ENCODE peak calls at places on chromosomes 4 and X, in five cellular contexts. One of them, this sample, is unnamed.
A peak's percentile ranks its signal among the peaks of the same experiment; 100 is the strongest.

GRCh38 chr4:164949448-164950118 is 27.9 kb downstream of the TRIM61 start:
- DNase-seq in lower leg skin: no peak
- DNase-seq in uterus: no peak
- DNase-seq in HepG2: no peak
- DNase-seq in IMR-90: no peak
- DNase-seq in this sample: no peak

GRCh38 chr4:17024430-17024829 is 126.0 kb upstream of the LDB2 start:
- DNase-seq in lower leg skin: no peak
- DNase-seq in uterus: no peak
- DNase-seq in HepG2: no peak
- DNase-seq in IMR-90: peak; percentile 51
- DNase-seq in this sample: no peak

GRCh38 chrX:4320436-4320947 is 607.0 kb upstream of the PRKX start:
- DNase-seq in lower leg skin: no peak
- DNase-seq in uterus: no peak
- DNase-seq in HepG2: no peak
- DNase-seq in IMR-90: no peak
- DNase-seq in this sample: no peak

GRCh38 chr4:76687730-76688441 is 210.1 kb downstream of the SOWAHB start:
- DNase-seq in lower leg skin: no peak
- DNase-seq in uterus: no peak
- DNase-seq in HepG2: no peak
- DNase-seq in IMR-90: no peak
- DNase-seq in this sample: no peak

GRCh38 chr4:120865985-120866384 is 56.5 kb downstream of the PRDM5 start:
- DNase-seq in lower leg skin: no peak
- DNase-seq in uterus: no peak
- DNase-seq in HepG2: no peak
- DNase-seq in IMR-90: peak; percentile 31
- DNase-seq in this sample: no peak

GRCh38 chr4:3238721-3239120 is 10.2 kb upstream of the MSANTD1 start:
- DNase-seq in lower leg skin: no peak
- DNase-seq in uterus: no peak
- DNase-seq in HepG2: no peak
- DNase-seq in IMR-90: no peak
- DNase-seq in this sample: no peak

GRCh38 chr4:63017300-63017699 is 1392.0 kb downstream of the TECRL start:
- DNase-seq in lower leg skin: no peak
- DNase-seq in uterus: no peak
- DNase-seq in HepG2: no peak
- DNase-seq in IMR-90: no peak
- DNase-seq in this sample: no peak

GRCh38 chr4:5958199-5958735 is 60.0 kb downstream of the C4orf50 start:
- DNase-seq in lower leg skin: peak; percentile 34
- DNase-seq in uterus: no peak
- DNase-seq in HepG2: no peak
- DNase-seq in IMR-90: no peak
- DNase-seq in this sample: no peak

GRCh38 chrX:121671649-121672048 is 624.2 kb downstream of the GLUD2 start:
- DNase-seq in lower leg skin: no peak
- DNase-seq in uterus: no peak
- DNase-seq in HepG2: no peak
- DNase-seq in IMR-90: no peak
- DNase-seq in this sample: no peak

GRCh38 chr4:100288167-100288566 is 97.9 kb upstream of the DDIT4L start:
- DNase-seq in lower leg skin: no peak
- DNase-seq in uterus: no peak
- DNase-seq in HepG2: no peak
- DNase-seq in IMR-90: peak; percentile 47
- DNase-seq in this sample: no peak

GRCh38 chrX:34559325-34559724 is 97.8 kb downstream of the TMEM47 start:
- DNase-seq in lower leg skin: no peak
- DNase-seq in uterus: no peak
- DNase-seq in HepG2: no peak
- DNase-seq in IMR-90: peak; percentile 17
- DNase-seq in this sample: peak; percentile 1

GRCh38 chrX:53688300-53688699 is 1.8 kb upstream of the HUWE1 start:
- DNase-seq in lower leg skin: no peak
- DNase-seq in uterus: no peak
- DNase-seq in HepG2: no peak
- DNase-seq in IMR-90: no peak
- DNase-seq in this sample: no peak

GRCh38 chrX:53684415-53685192 is 1.9 kb downstream of the HUWE1 start:
- DNase-seq in lower leg skin: no peak
- DNase-seq in uterus: no peak
- DNase-seq in HepG2: no peak
- DNase-seq in IMR-90: no peak
- DNase-seq in this sample: no peak

GRCh38 chrX:53685711-53686110 is 808 bp downstream of the HUWE1 start:
- DNase-seq in lower leg skin: no peak
- DNase-seq in uterus: no peak
- DNase-seq in HepG2: no peak
- DNase-seq in IMR-90: peak; percentile 1
- DNase-seq in this sample: peak; percentile 38

GRCh38 chrX:53683556-53684414 is 2.7 kb downstream of the HUWE1 start:
- DNase-seq in lower leg skin: peak; percentile 97
- DNase-seq in uterus: peak; percentile 92
- DNase-seq in HepG2: peak; percentile 97
- DNase-seq in IMR-90: peak; percentile 98
- DNase-seq in this sample: peak; percentile 97

GRCh38 chrX:53686151-53686885 is at the start of gene HUWE1:
- DNase-seq in lower leg skin: peak; percentile 96
- DNase-seq in uterus: peak; percentile 82
- DNase-seq in HepG2: peak; percentile 52
- DNase-seq in IMR-90: peak; percentile 58
- DNase-seq in this sample: peak; percentile 88
- TF ChIP-seq POLR2A in lower leg skin: no peak
- TF ChIP-seq POLR2A in uterus: peak; percentile 38
- TF ChIP-seq POLR2A in HepG2: peak; percentile 82
- TF ChIP-seq POLR2A in IMR-90: no peak
- TF ChIP-seq POLR2A in this sample: peak; percentile 61

DNA sequence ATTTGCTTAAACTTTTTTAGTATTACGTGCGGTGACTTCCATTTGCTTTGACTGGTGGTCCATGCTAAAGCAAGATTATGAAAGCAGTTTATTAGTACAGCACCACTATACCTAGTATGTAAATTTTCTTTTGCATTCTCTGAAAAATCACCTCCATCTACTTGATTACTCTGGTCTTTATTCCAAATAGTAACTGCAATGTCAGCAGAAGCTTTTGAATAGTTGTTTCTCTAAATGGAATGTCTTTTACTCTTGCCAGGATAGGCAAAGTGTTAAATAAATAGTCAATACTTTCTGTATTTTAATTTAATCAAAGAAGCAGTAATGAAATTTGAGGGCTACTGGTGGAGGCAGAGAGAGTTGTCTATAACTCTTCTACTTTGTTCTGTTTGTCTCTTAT is 167.2 kb upstream of the SLC4A4 start:
- DNase-seq in lower leg skin: no peak
- DNase-seq in uterus: no peak
- DNase-seq in HepG2: no peak
- DNase-seq in IMR-90: no peak
- DNase-seq in this sample: no peak
- TF ChIP-seq POLR2A in lower leg skin: no peak
- TF ChIP-seq POLR2A in uterus: no peak
- TF ChIP-seq POLR2A in HepG2: no peak
- TF ChIP-seq POLR2A in IMR-90: no peak
- TF ChIP-seq POLR2A in this sample: no peak

DNA sequence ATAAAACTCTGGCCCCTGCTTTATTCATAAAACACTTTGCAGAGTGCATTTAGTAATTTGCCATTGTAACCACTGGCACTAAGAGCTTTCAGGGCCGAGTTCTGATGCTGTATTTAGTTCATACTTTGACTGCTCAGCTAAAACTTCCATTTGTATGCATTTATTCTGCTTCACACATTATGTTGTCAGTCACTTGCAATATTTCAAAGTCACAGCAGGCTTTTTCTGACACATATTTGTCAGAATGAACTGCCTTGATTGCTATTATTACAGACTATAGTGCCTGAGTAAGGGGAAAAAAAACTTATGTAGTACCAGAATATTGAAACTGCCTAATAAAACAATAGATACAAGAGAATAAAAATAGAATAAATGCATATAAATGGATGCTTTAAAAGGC is 174.3 kb upstream of the ATOH1 start:
- DNase-seq in lower leg skin: no peak
- DNase-seq in uterus: no peak
- DNase-seq in HepG2: no peak
- DNase-seq in IMR-90: no peak
- DNase-seq in this sample: no peak
- TF ChIP-seq POLR2A in lower leg skin: no peak
- TF ChIP-seq POLR2A in uterus: no peak
- TF ChIP-seq POLR2A in HepG2: no peak
- TF ChIP-seq POLR2A in IMR-90: no peak
- TF ChIP-seq POLR2A in this sample: no peak

GRCh38 chr4:48267574-48267973 is 2.1 kb downstream of the TEC start:
- DNase-seq in lower leg skin: no peak
- DNase-seq in uterus: no peak
- DNase-seq in HepG2: no peak
- DNase-seq in IMR-90: no peak
- DNase-seq in this sample: no peak

GRCh38 chr4:48270516-48270897 is 869 bp upstream of the TEC start:
- DNase-seq in lower leg skin: no peak
- DNase-seq in uterus: no peak
- DNase-seq in HepG2: no peak
- DNase-seq in IMR-90: no peak
- DNase-seq in this sample: no peak

GRCh38 chr4:48271048-48271452 is 1.4 kb upstream of the TEC start:
- DNase-seq in lower leg skin: no peak
- DNase-seq in uterus: no peak
- DNase-seq in HepG2: no peak
- DNase-seq in IMR-90: no peak
- DNase-seq in this sample: no peak

GRCh38 chr4:48269861-48270515 is 350 bp upstream of the TEC start:
- DNase-seq in lower leg skin: peak; percentile 99
- DNase-seq in uterus: peak; percentile 88
- DNase-seq in HepG2: peak; percentile 75
- DNase-seq in IMR-90: peak; percentile 51
- DNase-seq in this sample: peak; percentile 97

GRCh38 chr4:48268956-48269860 is at the start of gene TEC:
- DNase-seq in lower leg skin: peak; percentile 91
- DNase-seq in uterus: no peak
- DNase-seq in HepG2: no peak
- DNase-seq in IMR-90: no peak
- DNase-seq in this sample: peak; percentile 80
- TF ChIP-seq POLR2A in lower leg skin: no peak
- TF ChIP-seq POLR2A in uterus: peak; percentile 66
- TF ChIP-seq POLR2A in HepG2: peak; percentile 21
- TF ChIP-seq POLR2A in IMR-90: no peak
- TF ChIP-seq POLR2A in this sample: no peak

GRCh38 chrX:136851526-136851925 is 29.0 kb downstream of the RBMX start:
- DNase-seq in lower leg skin: no peak
- DNase-seq in uterus: no peak
- DNase-seq in HepG2: no peak
- DNase-seq in IMR-90: no peak
- DNase-seq in this sample: no peak

GRCh38 chrX:136856050-136856449 is 24.5 kb downstream of the RBMX start:
- DNase-seq in lower leg skin: no peak
- DNase-seq in uterus: no peak
- DNase-seq in HepG2: no peak
- DNase-seq in IMR-90: no peak
- DNase-seq in this sample: no peak

GRCh38 chrX:136861877-136862276 is 18.6 kb downstream of the RBMX start:
- DNase-seq in lower leg skin: no peak
- DNase-seq in uterus: no peak
- DNase-seq in HepG2: no peak
- DNase-seq in IMR-90: no peak
- DNase-seq in this sample: no peak

GRCh38 chrX:136858007-136858756 is 22.3 kb downstream of the RBMX start:
- DNase-seq in lower leg skin: no peak
- DNase-seq in uterus: no peak
- DNase-seq in HepG2: no peak
- DNase-seq in IMR-90: no peak
- DNase-seq in this sample: no peak

GRCh38 chrX:136856527-136856926 is 24.0 kb downstream of the RBMX start:
- DNase-seq in lower leg skin: no peak
- DNase-seq in uterus: no peak
- DNase-seq in HepG2: no peak
- DNase-seq in IMR-90: no peak
- DNase-seq in this sample: no peak
- TF ChIP-seq POLR2A in lower leg skin: no peak
- TF ChIP-seq POLR2A in uterus: no peak
- TF ChIP-seq POLR2A in HepG2: no peak
- TF ChIP-seq POLR2A in IMR-90: no peak
- TF ChIP-seq POLR2A in this sample: no peak

DNA sequence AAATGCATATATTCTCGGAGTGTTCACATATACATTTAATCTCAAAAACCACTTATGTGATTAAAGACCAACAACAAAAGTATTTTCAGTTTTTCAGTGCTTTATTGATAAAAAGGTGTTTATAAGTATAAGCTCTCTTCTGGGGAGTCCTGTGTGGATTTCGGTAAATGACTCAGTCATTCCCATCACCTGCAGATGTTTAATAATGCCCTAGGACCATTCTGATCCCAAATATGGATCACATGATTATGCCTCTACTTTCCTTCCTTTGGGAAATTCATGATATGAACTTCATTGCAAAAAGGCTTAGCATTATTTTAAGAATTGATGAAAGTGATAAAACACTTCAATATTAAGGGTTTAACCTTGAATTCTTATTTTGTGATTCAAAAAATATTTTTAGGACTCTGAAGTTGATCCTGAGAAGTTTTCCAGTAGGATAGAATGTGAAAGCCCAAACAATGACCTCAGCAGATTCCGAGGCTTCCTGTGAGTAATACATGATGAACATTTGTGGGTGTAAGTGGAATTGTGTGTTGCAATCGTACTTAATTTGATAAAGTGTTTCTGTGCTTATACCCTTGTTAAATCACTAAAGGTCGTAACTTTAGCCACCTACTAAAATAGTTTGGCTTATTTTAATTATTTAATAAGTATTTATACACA is 40.2 kb downstream of the ATP10D start:
- DNase-seq in lower leg skin: no peak
- DNase-seq in uterus: no peak
- DNase-seq in HepG2: no peak
- DNase-seq in IMR-90: peak; percentile 97
- DNase-seq in this sample: no peak
- TF ChIP-seq POLR2A in lower leg skin: no peak
- TF ChIP-seq POLR2A in uterus: no peak
- TF ChIP-seq POLR2A in HepG2: no peak
- TF ChIP-seq POLR2A in IMR-90: no peak
- TF ChIP-seq POLR2A in this sample: no peak

GRCh38 chrX:15493118-15494082 is at the start of gene PIR:
- DNase-seq in lower leg skin: peak; percentile 96
- DNase-seq in uterus: peak; percentile 82
- DNase-seq in HepG2: peak; percentile 80
- DNase-seq in IMR-90: peak; percentile 80
- DNase-seq in this sample: peak; percentile 83
- TF ChIP-seq POLR2A in lower leg skin: no peak
- TF ChIP-seq POLR2A in uterus: peak; percentile 51
- TF ChIP-seq POLR2A in HepG2: peak; percentile 51
- TF ChIP-seq POLR2A in IMR-90: no peak
- TF ChIP-seq POLR2A in this sample: no peak

This sample was measured in NB4.